ENCODE peak calls at places on chromosomes 7 and 10, in four cellular contexts. P is pancreas, I is neural progenitor cell, T is breast epithelium. W is an unnamed sample.

GRCh38 chr7:47217086-47217485 is 364.8 kb downstream of the TNS3 start:
- DNase-seq in T (no peak), P (no peak), I (no peak), W (no peak)

GRCh38 chr7:104627516-104627915 is 299.1 kb downstream of the LHFPL3 start:
- DNase-seq in T (no peak), I (peak; percentile 67), P (no peak), W (no peak)

GRCh38 chr7:113283861-113284260 is 165.5 kb upstream of the SMIM30 start:
- DNase-seq in I (no peak), P (no peak), T (no peak), W (no peak)

GRCh38 chr10:44393051-44393630 is 8.2 kb upstream of the CXCL12 start:
- DNase-seq in P (no peak), I (no peak), T (no peak), W (no peak)

GRCh38 chr7:134210976-134211663 is 84.0 kb downstream of the LRGUK start:
- DNase-seq in I (no peak), T (no peak), P (no peak), W (no peak)

GRCh38 chr10:69068549-69068948 is 19.4 kb upstream of the SRGN start:
- DNase-seq in T (no peak), P (no peak), I (no peak), W (no peak)

GRCh38 chr10:77400041-77400440 is 237.6 kb downstream of the KCNMA1 start:
- DNase-seq in P (no peak), T (no peak), I (peak; percentile 46), W (no peak)

GRCh38 chr7:79822620-79823240 is 311.9 kb upstream of the GNAI1 start:
- DNase-seq in P (no peak), T (no peak), I (no peak), W (no peak)

GRCh38 chr10:58965855-58966254 is 210.6 kb upstream of the PHYHIPL start:
- DNase-seq in P (no peak), T (no peak), I (no peak), W (no peak)

GRCh38 chr10:58963723-58964124 is 212.7 kb upstream of the PHYHIPL start:
- DNase-seq in T (no peak), P (no peak), I (peak; percentile 93), W (no peak)

GRCh38 chr10:58957517-58957916 is 218.9 kb upstream of the PHYHIPL start:
- DNase-seq in P (no peak), T (no peak), I (no peak), W (no peak)

GRCh38 chr10:58967551-58968418 is 208.7 kb upstream of the PHYHIPL start:
- DNase-seq in T (no peak), P (peak; percentile 60), I (peak; percentile 85), W (no peak)

GRCh38 chr10:58963101-58963534 is 213.3 kb upstream of the PHYHIPL start:
- DNase-seq in I (peak; percentile 72), T (no peak), P (no peak), W (no peak)
- TF ChIP-seq CTCF in I (peak; percentile 71), T (no peak), P (peak; percentile 9), W (peak; percentile 33)

DNA sequence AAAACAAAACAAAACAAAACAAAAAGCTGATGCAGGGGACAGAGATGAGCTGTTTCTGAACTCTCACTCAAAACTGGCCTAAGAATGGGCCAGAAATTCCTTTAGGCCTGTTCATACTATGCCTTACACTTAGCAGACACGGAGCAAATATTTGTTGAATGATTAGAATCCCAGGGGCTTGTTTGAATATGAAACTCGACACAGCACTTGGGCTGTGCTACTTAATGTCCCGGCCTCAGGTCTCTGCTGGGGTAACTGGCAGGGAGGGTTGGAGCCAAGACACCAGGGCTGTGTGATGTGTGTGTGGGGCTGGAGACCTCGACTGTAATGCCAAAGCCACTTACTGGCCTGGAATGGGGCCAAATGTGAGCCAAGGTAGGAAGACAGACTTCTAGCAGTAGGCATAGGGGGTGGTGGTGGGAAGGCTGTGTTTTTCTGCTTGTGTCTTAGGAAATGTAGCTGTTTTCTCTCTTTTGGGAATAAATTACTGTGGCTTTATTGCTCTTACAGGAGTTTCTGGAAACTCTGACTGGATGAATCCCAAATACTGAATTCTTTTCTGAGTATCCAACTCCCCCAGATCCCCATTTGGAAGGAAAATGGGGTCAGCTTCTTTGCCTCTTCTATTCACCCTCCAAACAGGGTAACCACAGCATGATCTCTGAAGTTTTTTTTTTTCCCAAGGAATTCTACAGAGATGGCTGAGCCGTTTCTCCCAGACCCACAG is 66.7 kb downstream of the EMX2 start:
- DNase-seq in P (peak; percentile 76), T (no peak), I (no peak), W (peak; percentile 54)
- H3K4me3 ChIP-seq in P (no peak overlapping the region), T (no peak overlapping the region), I (no peak overlapping the region), W (no peak overlapping the region)

GRCh38 chr10:117442944-117443676 is 67.9 kb upstream of the PDZD8 start:
- DNase-seq in I (peak; percentile 87), T (peak; percentile 80), P (peak; percentile 87), W (peak; percentile 64)
- TF ChIP-seq CTCF in I (peak; percentile 86), T (peak; percentile 82), P (peak; percentile 92), W (peak; percentile 85)

GRCh38 chr10:113557389-113558321 is 4.8 kb downstream of the HABP2 start:
- DNase-seq in P (no peak), I (peak; percentile 60), T (no peak), W (no peak)

GRCh38 chr10:113555245-113555644 is 2.4 kb downstream of the HABP2 start:
- DNase-seq in T (no peak), I (no peak), P (no peak), W (no peak)

GRCh38 chr10:113558336-113558735 is 5.5 kb downstream of the HABP2 start:
- DNase-seq in T (no peak), P (no peak), I (peak; percentile 80), W (no peak)

GRCh38 chr10:113554214-113554613 is 1.4 kb downstream of the HABP2 start:
- DNase-seq in I (no peak), T (no peak), P (no peak), W (no peak)

DNA sequence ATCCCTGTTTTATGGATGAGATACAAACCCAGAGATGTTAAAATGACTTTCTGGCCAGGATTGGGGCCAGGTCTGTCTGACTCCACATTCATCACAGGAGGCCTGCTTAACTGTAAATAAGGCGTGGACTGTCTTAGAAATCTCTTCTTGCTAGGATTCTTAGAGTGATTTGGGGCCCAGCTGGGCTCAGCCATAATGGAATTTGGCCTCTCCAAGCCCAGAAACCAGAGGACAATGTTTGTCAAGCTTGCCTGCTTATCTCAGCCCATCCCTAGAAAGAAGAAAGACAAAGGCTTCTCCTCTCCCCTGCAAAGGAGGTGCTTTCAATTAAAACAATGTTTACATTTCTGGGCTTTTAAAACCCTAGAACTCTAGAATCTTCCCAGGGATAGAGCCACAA is 2.9 kb downstream of the HABP2 start:
- DNase-seq in T (no peak), I (peak; percentile 70), P (no peak), W (no peak)
- H3K4me3 ChIP-seq in T (no peak overlapping the region), I (no peak overlapping the region), P (no peak overlapping the region), W (no peak overlapping the region)

GRCh38 chr7:137846588-137847417 is at the start of gene DGKI:
- DNase-seq in T (no peak), P (peak; percentile 26), I (peak; percentile 82), W (no peak)

GRCh38 chr7:137848095-137848494 is 1.3 kb upstream of the DGKI start:
- DNase-seq in P (no peak), I (no peak), T (no peak), W (no peak)

GRCh38 chr7:137844690-137845425 is 1.9 kb downstream of the DGKI start:
- DNase-seq in T (no peak), I (no peak), P (no peak), W (no peak)

GRCh38 chr7:137850586-137850985 is 3.8 kb upstream of the DGKI start:
- DNase-seq in P (no peak), T (no peak), I (no peak), W (no peak)

DNA sequence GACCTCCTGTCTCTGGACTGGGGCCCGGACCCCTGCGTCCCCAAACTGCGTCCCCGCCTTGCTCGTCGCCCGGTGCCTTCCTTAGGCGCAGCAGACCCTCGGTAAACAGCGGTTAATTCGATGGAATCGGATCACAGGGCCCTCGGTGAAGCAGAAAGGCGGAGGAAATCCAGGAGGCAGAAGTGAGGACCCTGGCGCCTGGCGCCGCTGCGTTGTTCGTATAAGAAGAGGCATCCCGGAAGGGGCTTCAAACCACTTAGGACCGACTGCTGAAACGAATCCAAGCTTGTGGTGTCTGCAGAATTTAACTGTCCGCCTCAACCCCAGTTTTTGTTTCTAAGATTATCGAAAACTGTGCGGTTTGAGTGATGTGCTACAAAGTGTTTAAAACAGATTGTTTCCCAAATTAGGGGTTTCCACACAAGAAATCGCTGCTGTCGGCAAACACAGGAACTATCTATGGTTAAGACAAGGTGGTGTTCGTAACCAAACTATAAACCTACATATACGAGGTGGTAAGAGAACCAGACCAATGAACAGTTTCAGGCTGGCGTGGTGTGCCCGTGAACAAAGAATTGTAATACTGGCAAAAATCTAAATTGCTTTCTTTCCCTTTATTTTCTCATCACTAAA is 760 bp upstream of the DGKI start:
- DNase-seq in I (peak; percentile 71), P (no peak), T (no peak), W (no peak)
- TF ChIP-seq CTCF in I (no peak), P (no peak), T (no peak), W (no peak)

GRCh38 chr7:99625321-99625720 is 8.6 kb downstream of the ZSCAN25 start:
- DNase-seq in I (no peak), P (no peak), T (no peak), W (no peak)

GRCh38 chr7:99623091-99623693 is 6.4 kb downstream of the ZSCAN25 start:
- DNase-seq in I (no peak), T (no peak), P (no peak), W (no peak)

GRCh38 chr7:99623702-99624447 is 7.1 kb downstream of the ZSCAN25 start:
- DNase-seq in T (no peak), P (no peak), I (no peak), W (no peak)

GRCh38 chr7:99625961-99626360 is 9.2 kb downstream of the ZSCAN25 start:
- DNase-seq in I (no peak), T (no peak), P (no peak), W (no peak)

GRCh38 chr7:99624487-99624886 is 7.7 kb downstream of the ZSCAN25 start:
- DNase-seq in T (no peak), P (no peak), I (no peak), W (no peak)
- H3K4me3 ChIP-seq in T (no peak overlapping the region), P (no peak overlapping the region), I (no peak overlapping the region), W (no peak overlapping the region)